ENCODE peak calls at places on chromosome 22, in eight cellular contexts. L is tibial nerve, N is heart left ventricle, J is GM12878, T is esophagus squamous epithelium, F is spleen, X is stomach, W is sigmoid colon. O is an unnamed sample.
A peak's percentile ranks its signal among the peaks of the same experiment; 100 is the strongest.

GRCh38 chr22:22913989-22914388 is 26.4 kb downstream of the IGLL5 start:
- DNase-seq in N (no peak), J (no peak), X (no peak), F (peak; percentile 87), W (no peak), L (no peak), T (no peak), O (no peak)

GRCh38 chr22:27726726-27727449 is 74.7 kb downstream of the MN1 start:
- DNase-seq in F (no peak), X (peak; percentile 56), T (peak; percentile 26), W (peak; percentile 75), J (no peak), L (no peak), N (peak; percentile 85), O (peak; percentile 42)

GRCh38 chr22:18966748-18967147 is 30.7 kb upstream of the PRODH start:
- DNase-seq in L (no peak), X (no peak), W (peak; percentile 56), F (peak; percentile 70), T (no peak), J (no peak), N (no peak), O (no peak)

GRCh38 chr22:19629720-19630419 is 84.4 kb upstream of the SEPTIN5 start:
- DNase-seq in W (peak; percentile 83), T (peak; percentile 16), F (peak; percentile 92), J (no peak), X (peak; percentile 86), L (peak; percentile 81), N (peak; percentile 75), O (peak; percentile 75)

GRCh38 chr22:42993651-42994275 is 21.2 kb downstream of the PACSIN2 start:
- DNase-seq in N (no peak), J (no peak), X (peak; percentile 25), L (no peak), W (peak; percentile 63), F (no peak), T (no peak), O (no peak)

GRCh38 chr22:28142361-28142801 is 223.3 kb upstream of the PITPNB start:
- DNase-seq in F (no peak), W (no peak), J (no peak), X (no peak), N (no peak), T (no peak), L (peak; percentile 48), O (no peak)

GRCh38 chr22:46827072-46827780 is 64.8 kb downstream of the TBC1D22A start:
- DNase-seq in T (no peak), L (no peak), X (no peak), W (no peak), J (no peak), F (no peak), N (no peak), O (no peak)

GRCh38 chr22:40107756-40108437 is 69.8 kb upstream of the TNRC6B start:
- DNase-seq in F (no peak), W (no peak), X (peak; percentile 33), J (no peak), N (peak; percentile 43), L (no peak), T (no peak), O (peak; percentile 53)

GRCh38 chr22:28442264-28442950 is 237.2 kb downstream of the TTC28 start:
- DNase-seq in W (peak; percentile 85), T (no peak), L (peak; percentile 36), J (no peak), X (peak; percentile 85), F (peak; percentile 90), N (peak; percentile 91), O (peak; percentile 39)

GRCh38 chr22:32248276-32248675 is 6.9 kb downstream of the SLC5A4 start:
- DNase-seq in X (no peak), J (no peak), F (no peak), T (no peak), W (no peak), N (no peak), L (no peak), O (no peak)

GRCh38 chr22:32728291-32728690 is 73.2 kb upstream of the TIMP3 start:
- DNase-seq in N (no peak), W (no peak), T (no peak), F (no peak), J (no peak), X (no peak), L (no peak), O (no peak)

GRCh38 chr22:39252461-39253391 is 7.9 kb upstream of the PDGFB start:
- DNase-seq in J (no peak), W (no peak), X (no peak), T (no peak), N (no peak), F (no peak), L (no peak), O (no peak)

GRCh38 chr22:28329582-28330073 is 350.0 kb downstream of the TTC28 start:
- DNase-seq in T (no peak), X (no peak), L (no peak), F (no peak), J (no peak), W (no peak), N (no peak), O (no peak)

GRCh38 chr22:24497879-24498278 is 2.7 kb downstream of the UPB1 start:
- DNase-seq in L (no peak), J (no peak), W (no peak), N (no peak), T (no peak), X (no peak), F (no peak), O (no peak)
- TF ChIP-seq POLR2A in L (no peak), J (no peak), W (no peak), N (no peak), T (no peak), X (no peak), F (no peak), O (no peak)

GRCh38 chr22:36365020-36365411 is 22.8 kb downstream of the MYH9 start:
- DNase-seq in W (peak; percentile 90), N (no peak), T (no peak), X (peak; percentile 65), F (no peak), J (no peak), L (no peak), O (no peak)
- TF ChIP-seq POLR2A in W (no peak), N (no peak), T (no peak), X (no peak), F (no peak), J (peak; percentile 33), L (no peak), O (no peak)

GRCh38 chr22:49965291-49966040 is 4.9 kb downstream of the PIM3 start:
- DNase-seq in L (no peak), F (peak; percentile 82), T (no peak), X (peak; percentile 31), W (peak; percentile 67), N (peak; percentile 26), J (no peak), O (no peak)

GRCh38 chr22:49966041-49966715 is 5.6 kb downstream of the PIM3 start:
- DNase-seq in X (peak; percentile 47), N (peak; percentile 27), T (no peak), J (no peak), F (peak; percentile 84), L (no peak), W (peak; percentile 67), O (no peak)

GRCh38 chr22:49968313-49968830 is 7.8 kb downstream of the PIM3 start:
- DNase-seq in X (peak; percentile 34), W (no peak), T (no peak), F (peak; percentile 81), L (no peak), J (no peak), N (peak; percentile 24), O (no peak)

GRCh38 chr22:49967333-49968241 is 7.0 kb downstream of the PIM3 start:
- DNase-seq in N (peak; percentile 78), L (peak; percentile 54), T (no peak), X (peak; percentile 78), J (no peak), W (peak; percentile 83), F (peak; percentile 87), O (no peak)

DNA sequence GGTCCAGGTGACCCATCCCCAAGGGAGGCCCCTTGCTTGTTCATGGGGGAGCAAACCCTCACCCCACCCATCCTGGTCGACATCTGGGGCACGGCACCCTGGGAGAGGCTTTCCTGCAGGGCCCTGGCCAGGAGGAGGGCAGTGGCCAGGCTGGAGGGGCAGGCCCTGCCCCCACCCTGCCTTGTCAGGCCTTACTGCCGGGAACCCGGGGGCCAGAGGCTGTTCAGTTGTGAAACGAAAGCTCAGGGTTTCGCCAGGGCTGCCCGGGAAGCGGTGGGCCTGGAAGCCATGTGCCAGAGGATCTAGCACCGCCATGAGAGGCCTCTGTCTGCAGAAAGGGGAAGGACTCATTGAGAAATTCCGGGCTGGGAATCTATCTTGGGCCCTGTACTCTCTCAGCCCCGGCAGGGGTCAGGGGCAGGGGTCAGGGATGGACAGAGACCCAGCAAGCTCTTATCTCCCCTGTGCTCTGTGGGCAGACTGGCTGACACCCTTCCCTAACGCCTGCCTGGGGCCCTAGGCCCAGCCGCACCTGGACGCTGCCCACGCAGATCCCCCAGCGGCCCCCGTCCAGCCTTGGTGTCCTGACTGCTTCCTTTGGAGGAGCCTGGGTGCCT is 6.3 kb downstream of the PIM3 start:
- DNase-seq in W (peak; percentile 83), J (no peak), X (peak; percentile 66), L (peak; percentile 51), F (peak; percentile 91), N (peak; percentile 56), T (no peak), O (no peak)
- TF ChIP-seq POLR2A in W (no peak), J (no peak), X (no peak), L (no peak), F (no peak), N (no peak), T (no peak), O (no peak)

GRCh38 chr22:20881231-20881630 is 22.4 kb downstream of the SNAP29 start:
- DNase-seq in T (no peak), F (no peak), W (no peak), N (no peak), J (no peak), X (peak; percentile 32), L (no peak), O (no peak)
- TF ChIP-seq POLR2A in T (no peak), F (no peak), W (no peak), N (no peak), J (no peak), X (no peak), L (no peak), O (no peak)

GRCh38 chr22:30891443-30891755 is 77.2 kb downstream of the MORC2 start:
- DNase-seq in T (no peak), L (no peak), J (no peak), W (no peak), X (no peak), F (no peak), N (no peak), O (no peak)
- TF ChIP-seq POLR2A in T (no peak), L (no peak), J (no peak), W (no peak), X (no peak), F (no peak), N (no peak), O (no peak)

DNA sequence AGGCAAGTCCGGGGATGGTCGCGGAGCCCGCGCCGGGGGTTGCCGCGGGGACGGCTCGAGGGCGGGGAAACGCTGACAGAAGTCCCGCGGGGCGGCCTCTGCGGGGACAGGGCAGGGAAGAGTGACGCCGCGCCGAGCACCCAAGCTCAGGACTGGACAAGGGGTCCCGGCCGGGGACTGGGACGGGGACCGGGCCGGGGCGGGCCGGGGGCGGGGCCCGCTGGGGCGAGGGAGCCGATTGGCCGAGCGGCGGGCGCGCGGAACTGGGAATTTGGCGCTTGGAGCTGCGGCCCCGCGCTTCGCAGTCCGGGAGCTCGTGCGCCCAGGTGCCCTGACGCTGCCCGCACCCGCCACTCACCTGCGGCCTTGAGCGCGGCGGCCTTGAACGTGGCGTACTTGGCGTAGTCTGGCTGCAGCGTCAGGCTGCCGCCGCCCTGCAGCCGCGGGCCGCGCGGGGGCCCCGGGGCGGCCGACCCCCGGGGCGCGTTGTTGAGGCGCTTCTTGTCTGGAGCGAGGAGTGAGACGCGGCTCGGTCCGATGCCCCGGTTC is 4.8 kb downstream of the SHISA8 start:
- DNase-seq in F (no peak), J (no peak), T (no peak), L (no peak), N (peak; percentile 48), X (no peak), W (no peak), O (no peak)
- TF ChIP-seq POLR2A in F (no peak), J (no peak), T (no peak), L (no peak), N (no peak), X (no peak), W (no peak), O (no peak)

O was measured in H54.